ENCODE peak calls at places on chromosome 22, in six cellular contexts. T is colonic mucosa; W is CD8-positive, alpha-beta T cell; U is AG09309; O is psoas muscle; R is body of pancreas. G is an unnamed sample.

GRCh38 chr22:37197451-37198289 is 9.6 kb upstream of the C1QTNF6 start:
- DNase-seq in O (peak), W (no peak), R (peak), U (no peak), T (peak), G (peak)

GRCh38 chr22:22941831-22942510 is 54.4 kb downstream of the IGLL5 start:
- DNase-seq in O (no peak), T (peak), W (peak), U (no peak), R (no peak), G (no peak)

GRCh38 chr22:27097933-27098332 is 440.5 kb downstream of the MIAT start:
- DNase-seq in W (no peak), U (no peak), R (no peak), O (peak), T (no peak), G (no peak)

GRCh38 chr22:38706101-38706884 is 549 bp downstream of the GTPBP1 start:
- DNase-seq in W (no peak), O (peak), R (peak), T (peak), U (no peak), G (peak)

GRCh38 chr22:23137905-23138520 is 3.8 kb downstream of the RSPH14 start:
- DNase-seq in W (peak), T (no peak), R (no peak), O (no peak), U (no peak), G (no peak)

GRCh38 chr22:49398115-49398514 is 429.6 kb downstream of the BRD1 start:
- DNase-seq in T (peak), O (no peak), R (no peak), U (no peak), W (no peak), G (no peak)

GRCh38 chr22:27397948-27398330 is 403.6 kb downstream of the MN1 start:
- DNase-seq in W (no peak), R (peak), O (peak), U (no peak), T (peak), G (peak)

GRCh38 chr22:22400099-22400498 is 108.4 kb downstream of the ZNF280B start:
- DNase-seq in O (no peak), U (no peak), W (no peak), T (no peak), R (no peak), G (no peak)

GRCh38 chr22:45210577-45211431 is 29.9 kb downstream of the KIAA0930 start:
- DNase-seq in W (no peak), U (peak), T (no peak), R (no peak), O (peak), G (no peak)
- H3K4me3 ChIP-seq in W (no peak), U (peak), T (no peak), R (no peak), O (peak), G (no peak)

GRCh38 chr22:50621491-50621880 is 6.5 kb downstream of the ARSA start:
- DNase-seq in T (no peak), O (no peak), R (no peak), U (no peak), W (peak), G (no peak)

GRCh38 chr22:50622723-50623327 is 5.1 kb downstream of the ARSA start:
- DNase-seq in W (no peak), R (peak), U (no peak), T (peak), O (no peak), G (no peak)

GRCh38 chr22:50624347-50625130 is 3.4 kb downstream of the ARSA start:
- DNase-seq in O (no peak), T (no peak), U (no peak), R (no peak), W (no peak), G (no peak)

GRCh38 chr22:50620861-50621490 is 7.0 kb downstream of the ARSA start:
- DNase-seq in O (peak), T (peak), W (peak), R (no peak), U (no peak), G (no peak)

GRCh38 chr22:50621948-50622722 is 5.8 kb downstream of the ARSA start:
- DNase-seq in U (no peak), R (peak), O (no peak), T (peak), W (peak), G (no peak)
- H3K4me3 ChIP-seq in U (no peak), R (no peak), O (peak), T (peak), W (peak), G (peak)

DNA sequence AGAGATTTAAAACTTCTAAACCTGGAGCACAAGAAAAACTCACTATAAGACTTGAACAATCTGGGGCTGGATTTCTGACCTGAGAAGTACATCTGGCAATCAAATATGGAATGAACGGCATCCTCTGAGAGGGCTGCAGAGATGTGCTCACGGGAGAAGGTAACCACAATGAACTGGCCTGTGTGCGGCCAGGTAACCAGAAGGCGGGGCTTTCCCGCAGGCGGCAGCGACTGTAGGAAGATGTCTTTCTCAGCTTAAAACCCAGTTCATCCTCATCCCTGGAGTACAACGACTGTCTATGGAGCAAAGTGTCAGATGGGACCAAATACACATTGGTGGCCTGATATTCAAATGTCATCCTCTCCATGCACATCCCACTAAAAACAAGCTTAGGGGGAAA is 24.5 kb downstream of the MICAL3 start:
- DNase-seq in T (no peak), W (no peak), R (peak), U (no peak), O (no peak), G (no peak)
- H3K4me3 ChIP-seq in T (peak), W (peak), R (no peak), U (peak), O (peak), G (peak)

GRCh38 chr22:30425616-30426394 is at the start of gene MTFP1:
- DNase-seq in T (peak), O (peak), U (no peak), W (peak), R (peak), G (peak)
- H3K4me3 ChIP-seq in T (peak), O (peak), U (peak), W (peak), R (peak), G (peak)

DNA sequence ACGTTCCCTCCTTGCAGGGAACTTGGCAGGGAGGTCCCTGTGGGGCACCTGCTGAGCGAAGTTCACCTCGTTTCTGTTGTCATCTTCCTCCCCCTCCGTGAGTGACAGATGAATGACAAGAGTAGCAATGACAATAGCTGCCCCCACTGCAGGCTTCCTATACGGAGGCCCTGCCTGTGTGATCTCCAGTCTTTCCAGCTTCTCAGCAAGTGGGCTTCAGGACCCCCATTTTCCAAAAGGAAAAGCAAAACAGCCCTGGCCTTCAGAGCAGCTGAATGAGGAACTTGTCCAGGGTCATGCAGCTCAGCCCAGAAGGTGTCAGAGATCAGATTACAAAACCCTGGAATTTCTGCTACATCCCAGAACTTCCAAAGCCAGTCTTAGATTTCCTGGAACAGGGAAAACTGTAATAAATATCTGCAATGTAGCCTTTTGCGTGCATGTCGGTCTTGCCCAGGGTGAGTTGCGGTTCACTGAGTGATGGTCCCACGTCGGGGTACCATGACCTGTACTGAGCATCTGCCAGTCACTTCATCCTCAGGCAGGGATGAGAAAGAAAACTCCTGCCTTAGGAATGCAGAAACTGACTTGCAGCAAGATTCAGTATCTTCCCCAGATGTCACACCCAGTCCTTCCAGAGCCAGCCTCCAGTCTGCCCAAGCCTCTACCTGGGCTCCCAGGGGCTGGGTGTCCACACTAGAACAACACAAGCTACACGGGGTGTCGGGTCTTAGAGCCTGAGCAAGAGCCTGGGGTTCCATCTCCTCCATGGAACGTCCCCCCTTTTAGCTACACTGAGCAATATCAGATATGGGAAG is 1457.0 kb downstream of the BRD1 start:
- DNase-seq in W (no peak), O (no peak), U (no peak), R (no peak), T (no peak), G (no peak)
- H3K4me3 ChIP-seq in W (no peak), O (no peak), U (no peak), R (no peak), T (no peak), G (no peak)

GRCh38 chr22:40180403-40180802 is 2.7 kb downstream of the TNRC6B start:
- DNase-seq in O (no peak), T (no peak), W (no peak), U (no peak), R (no peak), G (no peak)
- H3K4me3 ChIP-seq in O (peak), T (no peak), W (peak), U (no peak), R (no peak), G (no peak)